ENCODE peak calls at places on chromosomes 4 and X, in six cellular contexts. F is Peyer's patch, C is adrenal gland, K is right atrium auricular region, S is left lung, E is cardiac muscle cell. Z is an unnamed sample.

GRCh38 chrX:40005290-40006011 is 92.3 kb downstream of the BCOR start:
- DNase-seq in F (no peak), C (no peak), K (no peak), S (no peak), E (peak), Z (no peak)

GRCh38 chr4:8182858-8183725 is 16.0 kb upstream of the SH3TC1 start:
- DNase-seq in F (no peak), C (peak), K (peak), S (peak), E (peak), Z (no peak)

GRCh38 chr4:164252286-164252685 is 501.6 kb upstream of the SMIM31 start:
- DNase-seq in F (no peak), C (no peak), K (no peak), S (no peak), E (no peak), Z (no peak)

GRCh38 chr4:34732579-34732978 is 1511.7 kb downstream of the ARAP2 start:
- DNase-seq in F (no peak), C (no peak), K (no peak), S (no peak), E (no peak), Z (no peak)

GRCh38 chr4:123510666-123511065 is 114.1 kb downstream of the SPRY1 start:
- DNase-seq in F (no peak), C (no peak), K (no peak), S (no peak), E (no peak), Z (no peak)

GRCh38 chrX:47530054-47530453 is 31.0 kb upstream of the ARAF start:
- DNase-seq in F (no peak), C (no peak), K (no peak), S (no peak), E (no peak), Z (no peak)

GRCh38 chr4:180960758-180961401 is 1282.3 kb upstream of the TENM3 start:
- DNase-seq in F (no peak), C (no peak), K (no peak), S (no peak), E (no peak), Z (no peak)

GRCh38 chr4:102526532-102526931 is 25.4 kb downstream of the NFKB1 start:
- DNase-seq in F (no peak), C (no peak), K (no peak), S (no peak), E (no peak), Z (no peak)

GRCh38 chr4:181863846-181864245 is 379.4 kb upstream of the TENM3 start:
- DNase-seq in F (no peak), C (no peak), K (no peak), S (no peak), E (no peak), Z (no peak)

GRCh38 chr4:187224560-187224959 is 500.9 kb upstream of the FAT1 start:
- DNase-seq in F (no peak), C (no peak), K (no peak), S (no peak), E (no peak), Z (no peak)

GRCh38 chr4:92618968-92619367 is 315.2 kb downstream of the GRID2 start:
- DNase-seq in F (no peak), C (no peak), K (no peak), S (no peak), E (peak), Z (no peak)

GRCh38 chr4:52788806-52789205 is 37.6 kb upstream of the ERVMER34-1 start:
- DNase-seq in F (no peak), C (no peak), K (no peak), S (no peak), E (no peak), Z (no peak)

GRCh38 chr4:46329118-46329976 is 60.6 kb downstream of the GABRA2 start:
- DNase-seq in F (no peak), C (peak), K (no peak), S (no peak), E (peak), Z (no peak)

GRCh38 chr4:4864443-4864939 is 5.0 kb downstream of the MSX1 start:
- DNase-seq in F (no peak), C (no peak), K (no peak), S (no peak), E (no peak), Z (no peak)

GRCh38 chr4:65865489-65865888 is 195.2 kb upstream of the EPHA5 start:
- DNase-seq in F (no peak), C (no peak), K (no peak), S (no peak), E (peak), Z (no peak)

GRCh38 chrX:151825927-151826471 is 86.7 kb upstream of the MAGEA4 start:
- DNase-seq in F (no peak), C (peak), K (peak), S (no peak), E (peak), Z (no peak)

GRCh38 chr4:25865586-25865985 is 2.8 kb upstream of the SEL1L3 start:
- DNase-seq in F (peak), C (no peak), K (no peak), S (peak), E (peak), Z (peak)

GRCh38 chr4:101282076-101282844 is 65.1 kb downstream of the PPP3CA start:
- DNase-seq in F (no peak), C (no peak), K (no peak), S (no peak), E (no peak), Z (no peak)

GRCh38 chrX:51955200-51955599 is 61.8 kb downstream of the MAGED1 start:
- DNase-seq in F (no peak), C (no peak), K (no peak), S (no peak), E (no peak), Z (no peak)

GRCh38 chr4:169080970-169081369 is 70.9 kb upstream of the CBR4 start:
- DNase-seq in F (no peak), C (peak), K (no peak), S (no peak), E (peak), Z (no peak)

GRCh38 chr4:95020521-95020920 is 262.8 kb downstream of the BMPR1B start:
- DNase-seq in F (no peak), C (no peak), K (no peak), S (no peak), E (no peak), Z (no peak)

GRCh38 chr4:147879676-147880075 is 147.8 kb downstream of the ARHGAP10 start:
- DNase-seq in F (no peak), C (no peak), K (no peak), S (no peak), E (no peak), Z (no peak)

GRCh38 chrX:19865567-19866363 is 21.6 kb downstream of the SH3KBP1 start:
- DNase-seq in F (peak), C (no peak), K (no peak), S (no peak), E (no peak), Z (no peak)

GRCh38 chr4:26141916-26142638 is 178.7 kb upstream of the RBPJ start:
- DNase-seq in F (peak), C (peak), K (peak), S (no peak), E (peak), Z (no peak)

GRCh38 chr4:182240161-182241130 is 2.8 kb upstream of the TENM3 start:
- DNase-seq in F (no peak), C (peak), K (no peak), S (no peak), E (peak), Z (no peak)

GRCh38 chr4:16034010-16034829 is 49.6 kb downstream of the PROM1 start:
- DNase-seq in F (no peak), C (no peak), K (no peak), S (no peak), E (peak), Z (no peak)

GRCh38 chr4:8378101-8378724 is 62.3 kb downstream of the ACOX3 start:
- DNase-seq in F (no peak), C (no peak), K (no peak), S (peak), E (no peak), Z (no peak)

GRCh38 chr4:47510506-47511143 is 25.6 kb downstream of the ATP10D start:
- DNase-seq in F (no peak), C (no peak), K (no peak), S (no peak), E (peak), Z (no peak)

GRCh38 chrX:54808109-54808604 is 612 bp downstream of the MAGED2 start:
- DNase-seq in F (peak), C (peak), K (no peak), S (peak), E (peak), Z (no peak)

GRCh38 chrX:9765072-9765736 is 443 bp downstream of the GPR143 start:
- DNase-seq in F (no peak), C (no peak), K (no peak), S (no peak), E (no peak), Z (no peak)

GRCh38 chrX:38571058-38571457 is 9.7 kb downstream of the TSPAN7 start:
- DNase-seq in F (no peak), C (no peak), K (no peak), S (no peak), E (no peak), Z (no peak)

GRCh38 chr4:152970102-152970820 is 34.1 kb downstream of the FHDC1 start:
- DNase-seq in F (no peak), C (no peak), K (no peak), S (no peak), E (no peak), Z (no peak)

GRCh38 chr4:2793920-2794706 is 1.2 kb downstream of the SH3BP2 start:
- DNase-seq in F (no peak), C (peak), K (no peak), S (peak), E (peak), Z (peak)
- H3K27ac ChIP-seq in F (peak), C (peak), K (peak), S (peak), E (no peak), Z (peak)

DNA sequence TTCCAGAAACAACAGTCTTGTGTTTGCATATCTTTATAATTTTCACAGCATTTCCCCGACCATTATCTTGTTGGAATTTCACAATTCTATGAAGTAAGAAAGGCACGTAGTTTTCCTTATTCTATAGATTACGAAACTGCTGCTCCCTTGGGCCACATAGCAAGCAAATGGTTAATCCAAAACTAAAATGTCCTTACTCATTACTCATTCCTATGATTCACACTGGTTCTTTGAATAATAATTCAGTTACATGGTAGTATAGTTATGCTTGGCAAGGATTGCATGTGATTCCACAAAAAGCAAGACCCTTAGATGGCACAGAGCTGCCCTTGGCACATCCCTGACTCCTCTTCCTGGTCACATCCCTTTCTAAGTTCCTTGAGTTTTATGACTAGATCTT is 51.2 kb downstream of the OR13H1 start:
- DNase-seq in F (no peak), C (no peak), K (no peak), S (no peak), E (peak), Z (no peak)
- H3K27ac ChIP-seq in F (no peak), C (no peak), K (no peak), S (no peak), E (no peak), Z (no peak)

GRCh38 chr4:57109530-57109846 is 697 bp downstream of the IGFBP7 start:
- DNase-seq in F (no peak), C (no peak), K (no peak), S (no peak), E (peak), Z (no peak)
- H3K27ac ChIP-seq in F (peak), C (peak), K (peak), S (peak), E (no peak), Z (peak)

DNA sequence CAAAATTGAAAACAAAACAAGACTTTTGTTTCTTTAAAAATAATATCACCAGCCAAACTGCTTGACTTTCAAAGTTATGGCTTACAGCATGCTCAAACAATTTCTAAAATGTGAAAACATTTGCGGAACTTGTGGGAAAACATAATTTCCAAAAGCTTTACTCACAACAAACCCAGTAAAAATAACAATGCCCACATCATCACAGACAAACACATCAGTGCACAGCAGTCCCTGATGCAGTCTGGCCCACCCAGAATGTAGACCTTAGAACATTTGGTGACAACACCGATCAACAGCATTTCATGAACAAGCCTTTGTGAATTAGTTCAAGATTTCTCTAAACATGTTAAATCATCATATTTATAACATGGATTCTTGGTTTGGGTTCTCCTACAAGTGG is 98.9 kb downstream of the ARHGAP6 start:
- DNase-seq in F (no peak), C (no peak), K (no peak), S (no peak), E (no peak), Z (no peak)
- H3K27ac ChIP-seq in F (no peak), C (no peak), K (no peak), S (no peak), E (no peak), Z (no peak)

GRCh38 chr4:137532869-137533236 is 559 bp upstream of the PCDH18 start:
- DNase-seq in F (no peak), C (no peak), K (no peak), S (no peak), E (peak), Z (no peak)
- H3K27ac ChIP-seq in F (no peak), C (peak), K (peak), S (peak), E (no peak), Z (no peak)

GRCh38 chr4:76216975-76217814 is 3.6 kb upstream of the SCARB2 start:
- DNase-seq in F (no peak), C (no peak), K (no peak), S (no peak), E (no peak), Z (no peak)

GRCh38 chr4:76213415-76214268 is at the start of gene SCARB2:
- DNase-seq in F (peak), C (peak), K (peak), S (peak), E (peak), Z (peak)

GRCh38 chr4:76216521-76216920 is 2.9 kb upstream of the SCARB2 start:
- DNase-seq in F (no peak), C (no peak), K (no peak), S (no peak), E (no peak), Z (no peak)

GRCh38 chr4:76214269-76214628 is 625 bp upstream of the SCARB2 start:
- DNase-seq in F (peak), C (no peak), K (no peak), S (peak), E (no peak), Z (no peak)

GRCh38 chr4:76215120-76215519 is 1.5 kb upstream of the SCARB2 start:
- DNase-seq in F (no peak), C (no peak), K (no peak), S (no peak), E (no peak), Z (no peak)
- H3K27ac ChIP-seq in F (no peak), C (no peak), K (no peak), S (no peak), E (no peak), Z (peak)

GRCh38 chr4:80150387-80151173 is 46.7 kb upstream of the PRDM8 start:
- DNase-seq in F (no peak), C (no peak), K (no peak), S (no peak), E (no peak), Z (no peak)

GRCh38 chr4:80153800-80154546 is 43.3 kb upstream of the PRDM8 start:
- DNase-seq in F (no peak), C (no peak), K (no peak), S (no peak), E (no peak), Z (no peak)

GRCh38 chr4:80154547-80154933 is 42.8 kb upstream of the PRDM8 start:
- DNase-seq in F (no peak), C (no peak), K (no peak), S (no peak), E (no peak), Z (no peak)

GRCh38 chr4:80155286-80155982 is 41.9 kb upstream of the PRDM8 start:
- DNase-seq in F (no peak), C (no peak), K (no peak), S (no peak), E (no peak), Z (no peak)

GRCh38 chr4:80151981-80152380 is 45.3 kb upstream of the PRDM8 start:
- DNase-seq in F (no peak), C (no peak), K (no peak), S (no peak), E (no peak), Z (no peak)
- H3K27ac ChIP-seq in F (no peak), C (no peak), K (no peak), S (no peak), E (no peak), Z (no peak)

GRCh38 chr4:105107105-105107856 is 39.4 kb upstream of the TET2 start:
- DNase-seq in F (no peak), C (no peak), K (no peak), S (no peak), E (no peak), Z (no peak)
- H3K27ac ChIP-seq in F (no peak), C (no peak), K (no peak), S (peak), E (no peak), Z (no peak)

DNA sequence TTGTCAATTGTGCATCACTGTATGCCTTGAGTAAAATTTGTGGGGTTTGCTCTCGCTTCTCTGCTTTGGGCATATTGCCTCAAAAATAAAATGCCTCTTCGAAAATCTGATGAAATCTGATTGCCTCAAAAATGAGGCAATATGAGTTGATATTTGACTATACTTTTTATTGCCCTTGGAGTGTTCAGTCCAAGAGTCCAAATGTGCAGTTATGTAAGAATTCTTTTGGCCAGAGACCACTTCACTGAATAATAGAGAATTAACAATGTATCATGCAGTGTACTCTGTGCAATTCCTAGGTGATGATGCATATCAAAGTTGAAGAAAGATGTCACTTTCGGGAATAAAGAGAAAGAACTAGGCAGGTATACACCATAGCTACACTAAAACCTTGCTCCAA is 8.6 kb downstream of the MAOA start:
- DNase-seq in F (no peak), C (no peak), K (no peak), S (no peak), E (no peak), Z (no peak)
- H3K27ac ChIP-seq in F (no peak), C (no peak), K (no peak), S (no peak), E (no peak), Z (no peak)

DNA sequence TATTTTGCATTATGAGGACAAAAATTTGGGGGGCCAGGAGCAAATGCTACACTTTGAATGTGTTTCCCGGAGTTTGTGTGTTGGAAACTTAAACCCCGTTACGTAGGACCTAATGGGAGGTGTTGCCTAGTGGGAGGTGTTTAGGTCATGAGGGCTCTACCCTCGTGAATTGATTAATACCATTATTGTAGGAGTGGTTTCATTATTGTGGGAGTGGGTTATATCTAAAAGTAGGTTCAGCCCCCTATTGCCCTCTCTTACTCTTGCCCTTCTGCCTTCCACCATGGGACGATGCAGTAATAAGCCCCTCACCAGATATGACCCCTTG is 15.5 kb downstream of the UBA6 start:
- DNase-seq in F (no peak), C (no peak), K (no peak), S (no peak), E (no peak), Z (no peak)
- H3K27ac ChIP-seq in F (no peak), C (no peak), K (no peak), S (no peak), E (no peak), Z (no peak)

Z was measured in pancreas.